ENCODE peak calls at places on chromosomes 7 and 10, in six cellular contexts. One of them, this sample, is unnamed.

GRCh38 chr7:17651926-17652385 is 288.3 kb downstream of the SNX13 start:
- DNase-seq in activated CD8-positive, alpha-beta memory T cell treated with anti-CD3 and anti-CD28 coated beads for 1 hour: no peak
- DNase-seq in HAP-1: no peak
- DNase-seq in fibroblast of the conjunctiva: peak
- DNase-seq in effector CD4-positive, alpha-beta T cell: no peak
- DNase-seq in T-cell: no peak
- DNase-seq in this sample: no peak

GRCh38 chr10:6163364-6164270 is 39.1 kb upstream of the PFKFB3 start:
- DNase-seq in effector CD4-positive, alpha-beta T cell: peak
- DNase-seq in activated CD8-positive, alpha-beta memory T cell treated with anti-CD3 and anti-CD28 coated beads for 1 hour: peak
- DNase-seq in T-cell: peak
- DNase-seq in HAP-1: peak
- DNase-seq in fibroblast of the conjunctiva: peak
- DNase-seq in this sample: peak

GRCh38 chr7:101740981-101741725 is 76.3 kb upstream of the CUX1 start:
- DNase-seq in T-cell: no peak
- DNase-seq in fibroblast of the conjunctiva: no peak
- DNase-seq in effector CD4-positive, alpha-beta T cell: no peak
- DNase-seq in HAP-1: no peak
- DNase-seq in activated CD8-positive, alpha-beta memory T cell treated with anti-CD3 and anti-CD28 coated beads for 1 hour: no peak
- DNase-seq in this sample: no peak

GRCh38 chr7:3300221-3300650 is 816 bp upstream of the SDK1 start:
- DNase-seq in HAP-1: no peak
- DNase-seq in effector CD4-positive, alpha-beta T cell: no peak
- DNase-seq in fibroblast of the conjunctiva: no peak
- DNase-seq in activated CD8-positive, alpha-beta memory T cell treated with anti-CD3 and anti-CD28 coated beads for 1 hour: no peak
- DNase-seq in T-cell: no peak
- DNase-seq in this sample: no peak

GRCh38 chr7:35524112-35524804 is 170.7 kb downstream of the HERPUD2 start:
- DNase-seq in fibroblast of the conjunctiva: no peak
- DNase-seq in HAP-1: no peak
- DNase-seq in T-cell: no peak
- DNase-seq in effector CD4-positive, alpha-beta T cell: no peak
- DNase-seq in activated CD8-positive, alpha-beta memory T cell treated with anti-CD3 and anti-CD28 coated beads for 1 hour: no peak
- DNase-seq in this sample: no peak

GRCh38 chr7:82559203-82559805 is 115.7 kb upstream of the CACNA2D1 start:
- DNase-seq in effector CD4-positive, alpha-beta T cell: no peak
- DNase-seq in HAP-1: peak
- DNase-seq in activated CD8-positive, alpha-beta memory T cell treated with anti-CD3 and anti-CD28 coated beads for 1 hour: no peak
- DNase-seq in fibroblast of the conjunctiva: no peak
- DNase-seq in T-cell: no peak
- DNase-seq in this sample: no peak

GRCh38 chr10:74875966-74876365 is 49.6 kb downstream of the KAT6B start:
- DNase-seq in fibroblast of the conjunctiva: no peak
- DNase-seq in T-cell: no peak
- DNase-seq in activated CD8-positive, alpha-beta memory T cell treated with anti-CD3 and anti-CD28 coated beads for 1 hour: no peak
- DNase-seq in effector CD4-positive, alpha-beta T cell: no peak
- DNase-seq in HAP-1: no peak
- DNase-seq in this sample: no peak

GRCh38 chr7:71780282-71780681 is 631.9 kb downstream of the CALN1 start:
- DNase-seq in activated CD8-positive, alpha-beta memory T cell treated with anti-CD3 and anti-CD28 coated beads for 1 hour: no peak
- DNase-seq in fibroblast of the conjunctiva: no peak
- DNase-seq in T-cell: no peak
- DNase-seq in effector CD4-positive, alpha-beta T cell: no peak
- DNase-seq in HAP-1: no peak
- DNase-seq in this sample: no peak

GRCh38 chr10:70274643-70275042 is 9.2 kb downstream of the NPFFR1 start:
- DNase-seq in effector CD4-positive, alpha-beta T cell: no peak
- DNase-seq in activated CD8-positive, alpha-beta memory T cell treated with anti-CD3 and anti-CD28 coated beads for 1 hour: no peak
- DNase-seq in HAP-1: no peak
- DNase-seq in fibroblast of the conjunctiva: peak
- DNase-seq in T-cell: no peak
- DNase-seq in this sample: no peak

This sample was measured in immature natural killer cell.